ENCODE peak calls at places on chromosomes 16 and 17, in eight cellular contexts. K is adrenal gland, X is mesenchymal stem cell, D is OCI-LY7, O is psoas muscle, C is testis, U is cardiac muscle cell, N is neural progenitor cell. P is an unnamed sample.

GRCh38 chr17:50872710-50873424 is 6.7 kb upstream of the TOB1 start:
- DNase-seq in K (peak), X (no peak), D (no peak), O (peak), C (no peak), U (peak), N (no peak), P (no peak)

GRCh38 chr16:15775663-15776304 is 81.0 kb downstream of the MYH11 start:
- DNase-seq in K (no peak), X (no peak), D (no peak), O (no peak), C (no peak), U (peak), N (no peak), P (no peak)

GRCh38 chr16:31129568-31130335 is 5.8 kb downstream of the PRSS8 start:
- DNase-seq in K (no peak), X (no peak), D (no peak), O (peak), C (peak), U (peak), N (no peak), P (peak)

GRCh38 chr17:83149326-83149725 is 69.9 kb downstream of the METRNL start:
- DNase-seq in K (no peak), X (no peak), D (no peak), O (no peak), C (no peak), U (no peak), N (no peak), P (no peak)

GRCh38 chr16:86961133-86961720 is 356.0 kb downstream of the C16orf95 start:
- DNase-seq in K (no peak), X (no peak), D (no peak), O (no peak), C (no peak), U (peak), N (no peak), P (no peak)

GRCh38 chr16:47779201-47780016 is 318.3 kb downstream of the PHKB start:
- DNase-seq in K (peak), X (peak), D (no peak), O (no peak), C (peak), U (peak), N (no peak), P (no peak)

GRCh38 chr16:50151744-50152143 is 1.4 kb upstream of the TENT4B start:
- DNase-seq in K (peak), X (no peak), D (no peak), O (no peak), C (no peak), U (no peak), N (no peak), P (no peak)

GRCh38 chr17:57668332-57668731 is 76.8 kb downstream of the CCDC182 start:
- DNase-seq in K (peak), X (no peak), D (no peak), O (no peak), C (peak), U (no peak), N (no peak), P (no peak)

GRCh38 chr16:51556694-51557327 is 405.7 kb upstream of the SALL1 start:
- DNase-seq in K (no peak), X (peak), D (no peak), O (no peak), C (no peak), U (peak), N (no peak), P (no peak)

GRCh38 chr16:63568184-63568583 is 1531.9 kb upstream of the CDH8 start:
- DNase-seq in K (no peak), X (no peak), D (no peak), O (no peak), C (no peak), U (no peak), N (peak), P (no peak)

GRCh38 chr16:5490499-5490898 is 392.9 kb upstream of the EEF2KMT start:
- DNase-seq in K (peak), X (no peak), D (peak), O (no peak), C (peak), U (no peak), N (peak), P (peak)

GRCh38 chr16:29977063-29977462 is 3.4 kb downstream of the TAOK2 start:
- DNase-seq in K (no peak), X (no peak), D (no peak), O (no peak), C (no peak), U (no peak), N (no peak), P (no peak)

GRCh38 chr17:79803421-79803996 is 6.6 kb upstream of the CBX8 start:
- DNase-seq in K (no peak), X (no peak), D (no peak), O (no peak), C (no peak), U (no peak), N (peak), P (peak)

GRCh38 chr16:30761427-30761927 is 385 bp downstream of the CFAP119 start:
- DNase-seq in K (no peak), X (peak), D (peak), O (peak), C (peak), U (peak), N (peak), P (peak)

GRCh38 chr17:1153795-1154546 is 25.8 kb downstream of the ABR start:
- DNase-seq in K (peak), X (no peak), D (no peak), O (peak), C (peak), U (peak), N (peak), P (peak)

GRCh38 chr16:970379-970765 is 412 bp downstream of the LMF1 start:
- DNase-seq in K (no peak), X (no peak), D (no peak), O (no peak), C (no peak), U (no peak), N (peak), P (peak)

GRCh38 chr17:15456972-15457722 is 10.3 kb downstream of the CDRT4 start:
- DNase-seq in K (no peak), X (peak), D (no peak), O (peak), C (peak), U (peak), N (no peak), P (no peak)

GRCh38 chr16:87344931-87345631 is 27.9 kb upstream of the C16orf95 start:
- DNase-seq in K (no peak), X (no peak), D (no peak), O (no peak), C (no peak), U (no peak), N (no peak), P (peak)

GRCh38 chr16:79543219-79543618 is 57.3 kb downstream of the MAF start:
- DNase-seq in K (no peak), X (no peak), D (no peak), O (no peak), C (no peak), U (no peak), N (no peak), P (no peak)

GRCh38 chr16:15970202-15970601 is 20.8 kb downstream of the ABCC1 start:
- DNase-seq in K (no peak), X (peak), D (peak), O (no peak), C (no peak), U (no peak), N (peak), P (peak)

GRCh38 chr17:45248132-45248936 is 13.6 kb downstream of the SPATA32 start:
- DNase-seq in K (no peak), X (no peak), D (peak), O (no peak), C (no peak), U (no peak), N (peak), P (peak)

GRCh38 chr17:34628883-34629282 is 49.5 kb downstream of the TMEM132E start:
- DNase-seq in K (no peak), X (no peak), D (no peak), O (no peak), C (no peak), U (no peak), N (no peak), P (no peak)

GRCh38 chr17:82664276-82664575 is 16.0 kb upstream of the WDR45B start:
- DNase-seq in K (no peak), X (no peak), D (no peak), O (no peak), C (no peak), U (no peak), N (no peak), P (no peak)

GRCh38 chr17:82257473-82257872 is 16.0 kb downstream of the CSNK1D start:
- DNase-seq in K (no peak), X (no peak), D (peak), O (peak), C (peak), U (peak), N (peak), P (peak)

GRCh38 chr17:67902531-67903231 is 77.4 kb downstream of the BPTF start:
- DNase-seq in K (no peak), X (no peak), D (no peak), O (no peak), C (peak), U (peak), N (peak), P (no peak)

GRCh38 chr17:27540300-27541105 is 84.3 kb downstream of the KSR1 start:
- DNase-seq in K (peak), X (peak), D (no peak), O (peak), C (peak), U (peak), N (no peak), P (no peak)

GRCh38 chr16:53502331-53503269 is at the start of gene AKTIP:
- DNase-seq in K (peak), X (peak), D (peak), O (peak), C (peak), U (peak), N (peak), P (peak)

GRCh38 chr17:60602871-60603270 is 2.9 kb downstream of the PPM1D start:
- DNase-seq in K (no peak), X (no peak), D (no peak), O (no peak), C (no peak), U (no peak), N (no peak), P (no peak)
- H3K4me3 ChIP-seq in K (no peak), X (peak), D (peak), O (peak), C (no peak), U (peak), N (peak), P (peak)

DNA sequence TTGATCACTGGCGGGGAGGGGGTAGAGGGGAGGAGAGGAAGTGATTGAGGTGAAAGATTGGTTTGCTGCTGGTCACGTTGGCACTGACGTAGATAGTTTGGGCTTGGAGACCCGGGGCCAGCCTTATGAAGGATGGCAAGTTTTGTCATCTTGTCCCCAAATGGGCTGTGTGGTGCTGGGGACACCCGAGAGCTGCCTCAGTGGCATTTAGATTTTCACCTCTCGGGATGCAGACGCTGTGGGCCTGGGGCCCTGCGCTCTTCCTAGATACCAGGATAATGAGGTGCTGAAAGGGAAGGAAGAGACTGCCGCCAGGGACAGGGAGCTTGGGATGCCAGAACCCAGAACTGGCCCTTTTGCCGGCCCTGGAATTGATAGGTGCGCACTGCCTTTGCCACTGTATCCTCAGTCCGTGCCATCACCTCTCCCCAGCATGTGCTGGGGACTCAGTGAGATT is 1.4 kb upstream of the SOCS3 start:
- DNase-seq in K (no peak), X (no peak), D (no peak), O (peak), C (no peak), U (no peak), N (no peak), P (no peak)
- H3K4me3 ChIP-seq in K (no peak), X (peak), D (no peak), O (peak), C (no peak), U (no peak), N (peak), P (peak)

DNA sequence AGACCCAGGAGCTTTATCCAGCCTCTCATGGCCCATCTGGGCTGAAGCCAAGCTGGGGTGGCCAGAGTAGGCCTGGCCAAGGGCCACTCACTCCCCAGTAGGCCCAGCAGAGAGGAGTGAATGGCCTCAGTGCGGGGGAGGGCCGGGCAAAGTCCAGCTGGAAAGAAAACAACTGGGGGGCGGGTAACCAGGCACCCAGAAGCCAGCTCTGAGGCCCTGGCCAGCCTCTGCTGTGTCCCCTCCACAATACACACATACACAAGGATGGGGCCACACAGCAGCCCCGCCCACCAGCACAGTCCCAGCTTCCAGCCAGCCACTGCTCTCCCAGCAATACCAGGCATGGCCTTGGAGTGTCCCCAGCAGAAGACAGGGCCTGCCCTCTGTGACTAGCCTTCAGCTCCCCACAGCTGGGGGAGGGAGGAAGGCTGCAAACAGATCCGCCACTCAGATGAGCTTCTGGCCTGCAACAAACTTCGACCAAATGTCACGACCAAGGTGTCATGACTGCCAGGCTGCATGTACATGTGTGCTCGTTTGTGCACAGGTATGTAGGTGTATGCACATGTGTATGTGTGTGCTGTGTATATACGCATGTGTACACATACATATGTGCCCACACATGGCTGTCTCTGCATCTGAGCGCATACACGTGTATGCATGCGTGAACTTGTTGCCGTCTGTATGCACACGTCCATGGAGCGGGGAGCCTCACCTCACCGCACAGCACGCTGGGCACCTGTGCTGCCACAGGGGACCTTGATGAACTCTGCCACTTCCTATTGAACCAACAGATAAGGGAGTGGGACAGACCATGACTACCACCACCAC is 5.0 kb downstream of the CARHSP1 start:
- DNase-seq in K (peak), X (peak), D (no peak), O (peak), C (peak), U (no peak), N (peak), P (peak)
- H3K4me3 ChIP-seq in K (no peak), X (peak), D (no peak), O (no peak), C (no peak), U (no peak), N (no peak), P (no peak)

GRCh38 chr16:74774223-74775139 is at the start of gene FA2H:
- DNase-seq in K (peak), X (peak), D (peak), O (peak), C (peak), U (peak), N (peak), P (peak)
- H3K4me3 ChIP-seq in K (no peak), X (no peak), D (peak), O (peak), C (peak), U (peak), N (peak), P (peak)

GRCh38 chr16:17083628-17084027 is 387.1 kb downstream of the XYLT1 start:
- DNase-seq in K (no peak), X (no peak), D (no peak), O (no peak), C (no peak), U (no peak), N (peak), P (peak)

GRCh38 chr16:17080105-17080504 is 390.7 kb downstream of the XYLT1 start:
- DNase-seq in K (no peak), X (no peak), D (no peak), O (no peak), C (no peak), U (no peak), N (no peak), P (no peak)

GRCh38 chr16:17078950-17079631 is 391.7 kb downstream of the XYLT1 start:
- DNase-seq in K (no peak), X (no peak), D (no peak), O (no peak), C (no peak), U (no peak), N (no peak), P (no peak)

GRCh38 chr16:17084134-17084533 is 386.6 kb downstream of the XYLT1 start:
- DNase-seq in K (no peak), X (no peak), D (no peak), O (no peak), C (no peak), U (no peak), N (peak), P (no peak)

GRCh38 chr16:17082126-17082882 is 388.5 kb downstream of the XYLT1 start:
- DNase-seq in K (no peak), X (no peak), D (no peak), O (no peak), C (no peak), U (no peak), N (no peak), P (no peak)
- H3K4me3 ChIP-seq in K (no peak), X (no peak), D (no peak), O (no peak), C (no peak), U (no peak), N (no peak), P (no peak)

P was measured in H7.